ENCODE peak calls at places on chromosomes 5 and 9, in nine cellular contexts. N, X, P, I, T, Z, L, R and C are unnamed samples.

GRCh38 chr5:148542812-148543211 is 111.5 kb downstream of the HTR4 start:
- DNase-seq in I (no peak), T (no peak), X (no peak), R (peak; percentile 22), Z (no peak), P (no peak), N (peak; percentile 68), L (no peak), C (no peak)

GRCh38 chr9:94606641-94607339 is 13.2 kb upstream of the FBP2 start:
- DNase-seq in R (no peak), L (no peak), I (no peak), T (no peak), X (no peak), N (no peak), P (no peak), Z (no peak), C (no peak)

GRCh38 chr5:77627869-77628674 is 10.4 kb downstream of the OTP start:
- DNase-seq in L (no peak), N (no peak), T (no peak), P (no peak), Z (no peak), R (no peak), I (peak; percentile 32), X (no peak), C (no peak)

GRCh38 chr5:111584651-111585050 is 72.3 kb upstream of the STARD4 start:
- DNase-seq in Z (no peak), N (peak; percentile 73), L (no peak), R (peak; percentile 23), X (peak; percentile 61), I (peak; percentile 43), P (no peak), T (no peak), C (no peak)

GRCh38 chr9:107587175-107587963 is 97.8 kb upstream of the KLF4 start:
- DNase-seq in L (no peak), Z (no peak), I (no peak), X (no peak), T (peak; percentile 26), P (no peak), R (no peak), N (no peak), C (no peak)

GRCh38 chr9:677461-678097 is 163.9 kb upstream of the DMRT1 start:
- DNase-seq in R (peak; percentile 47), Z (no peak), L (no peak), P (no peak), N (no peak), T (no peak), I (no peak), X (no peak), C (no peak)

GRCh38 chr5:147317978-147318684 is 83.3 kb downstream of the STK32A start:
- DNase-seq in T (no peak), Z (no peak), X (no peak), N (no peak), L (no peak), P (no peak), R (no peak), I (no peak), C (no peak)

GRCh38 chr5:137800700-137801411 is 46.7 kb upstream of the HNRNPA0 start:
- DNase-seq in R (no peak), P (no peak), Z (no peak), T (no peak), L (no peak), X (no peak), N (no peak), I (no peak), C (no peak)

GRCh38 chr9:80649001-80649420 is 1040.3 kb downstream of the TLE1 start:
- DNase-seq in I (no peak), P (peak; percentile 23), N (peak; percentile 53), Z (no peak), L (peak; percentile 74), X (peak; percentile 90), R (peak; percentile 95), T (peak; percentile 73), C (no peak)

GRCh38 chr5:91114658-91115057 is 268.5 kb downstream of the ARRDC3 start:
- DNase-seq in X (peak; percentile 49), P (no peak), L (no peak), T (no peak), R (peak; percentile 34), N (no peak), Z (no peak), I (no peak), C (no peak)

GRCh38 chr5:91111473-91112238 is 271.5 kb downstream of the ARRDC3 start:
- DNase-seq in T (no peak), N (no peak), Z (no peak), R (no peak), X (no peak), L (no peak), P (no peak), I (no peak), C (no peak)

GRCh38 chr5:91104062-91104448 is 279.1 kb downstream of the ARRDC3 start:
- DNase-seq in R (no peak), P (no peak), T (no peak), X (no peak), Z (no peak), L (no peak), I (no peak), N (no peak), C (no peak)

GRCh38 chr5:91110709-91111108 is 272.4 kb downstream of the ARRDC3 start:
- DNase-seq in Z (no peak), R (peak; percentile 77), T (no peak), N (peak; percentile 69), P (no peak), I (no peak), X (no peak), L (peak; percentile 46), C (no peak)

DNA sequence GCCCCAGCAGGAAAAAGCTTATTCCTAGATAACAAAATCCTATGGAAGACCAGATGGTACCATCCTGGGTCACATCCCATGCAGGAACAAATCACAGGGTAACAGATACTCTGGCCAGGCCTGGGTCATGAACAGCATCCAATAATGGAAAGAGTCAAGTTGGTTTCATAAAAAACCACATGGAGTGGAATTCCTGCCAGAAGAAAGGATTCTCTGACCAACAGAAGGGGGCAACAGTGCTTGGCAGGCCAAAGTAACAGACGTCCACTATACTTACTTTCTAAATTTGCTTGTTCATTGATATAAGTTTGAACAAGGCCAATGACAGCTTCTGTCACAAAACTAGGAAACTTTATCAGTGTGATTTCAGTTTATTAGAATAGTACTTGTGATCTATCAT is 273.5 kb downstream of the ARRDC3 start:
- DNase-seq in N (peak; percentile 28), X (peak; percentile 56), I (no peak), Z (no peak), R (peak; percentile 46), T (no peak), L (no peak), P (no peak), C (no peak)
- TF ChIP-seq CTCF in N (peak; percentile 4), X (no peak), I (no peak), Z (no peak), R (peak; percentile 10), T (no peak), L (peak; percentile 13), P (no peak), C (no peak)

GRCh38 chr5:3511774-3512173 is 83.9 kb upstream of the IRX1 start:
- DNase-seq in T (no peak), X (no peak), I (no peak), L (no peak), P (no peak), N (no peak), Z (no peak), R (no peak), C (no peak)

GRCh38 chr5:3510642-3511041 is 85.0 kb upstream of the IRX1 start:
- DNase-seq in Z (no peak), I (no peak), X (no peak), R (no peak), P (no peak), L (no peak), T (no peak), N (no peak), C (no peak)

GRCh38 chr5:3512291-3512690 is 83.3 kb upstream of the IRX1 start:
- DNase-seq in P (no peak), I (no peak), Z (no peak), R (no peak), N (no peak), X (no peak), T (no peak), L (no peak), C (no peak)

GRCh38 chr5:3509290-3509689 is 86.3 kb upstream of the IRX1 start:
- DNase-seq in P (no peak), L (no peak), R (no peak), I (no peak), X (no peak), Z (no peak), T (no peak), N (no peak), C (no peak)
- TF ChIP-seq CTCF in P (no peak), L (no peak), R (no peak), I (no peak), X (no peak), Z (no peak), T (no peak), N (no peak), C (no peak)

GRCh38 chr9:37363124-37363523 is 59.4 kb upstream of the GRHPR start:
- DNase-seq in X (no peak), N (no peak), P (no peak), Z (no peak), I (no peak), T (no peak), R (no peak), L (no peak), C (no peak)

GRCh38 chr9:37364136-37364535 is 58.4 kb upstream of the GRHPR start:
- DNase-seq in L (no peak), X (no peak), R (no peak), I (no peak), N (no peak), Z (no peak), P (no peak), T (no peak), C (no peak)

GRCh38 chr9:37369671-37370070 is 52.8 kb upstream of the GRHPR start:
- DNase-seq in Z (no peak), P (no peak), T (no peak), I (no peak), N (no peak), X (no peak), L (no peak), R (no peak), C (no peak)

GRCh38 chr9:37362430-37362829 is 60.1 kb upstream of the GRHPR start:
- DNase-seq in N (no peak), X (no peak), P (no peak), I (no peak), L (no peak), R (no peak), T (no peak), Z (no peak), C (no peak)

GRCh38 chr9:37364751-37365360 is 57.6 kb upstream of the GRHPR start:
- DNase-seq in T (no peak), X (no peak), P (no peak), R (no peak), Z (no peak), L (no peak), N (no peak), I (no peak), C (no peak)
- TF ChIP-seq CTCF in T (no peak), X (peak; percentile 24), P (no peak), R (no peak), Z (no peak), L (peak; percentile 4), N (peak; percentile 3), I (peak; percentile 38), C (no peak)

DNA sequence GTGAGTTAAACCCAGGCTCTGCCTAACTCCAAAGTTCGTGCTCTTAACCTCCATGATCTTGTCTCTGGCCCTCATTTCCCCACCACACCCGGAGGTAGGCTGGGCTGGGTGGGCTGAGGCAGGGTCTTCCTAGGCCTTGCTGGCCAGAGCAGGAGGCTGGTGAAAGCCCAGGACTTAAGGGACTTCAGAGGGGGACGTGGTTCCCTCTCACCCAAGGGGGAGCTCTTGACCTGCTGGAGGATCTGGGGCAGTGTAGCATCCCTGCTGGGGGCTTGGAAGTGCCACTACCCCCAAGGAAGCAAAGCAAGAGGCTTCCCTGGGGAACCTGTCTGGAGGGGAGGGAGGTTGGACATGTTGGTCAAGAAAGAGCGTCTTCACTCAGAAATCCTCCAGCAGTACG is 14.7 kb downstream of the PITX1 start:
- DNase-seq in Z (no peak), L (no peak), P (no peak), X (no peak), N (no peak), T (no peak), I (no peak), R (no peak), C (peak; percentile 5)
- TF ChIP-seq CTCF in Z (no peak), L (no peak), P (no peak), X (no peak), N (no peak), T (no peak), I (no peak), R (no peak), C (no peak)